ENCODE peak calls at places on chromosomes 4 and X, in nine cellular contexts. One of them, this sample, is unnamed.

GRCh38 chr4:78414116-78414515 is 137.5 kb upstream of the ANXA3 start:
- DNase-seq in MV-4-11: no peak
- DNase-seq in hippocampal formation: no peak
- DNase-seq in fibroblast of the conjunctiva: no peak
- DNase-seq in GDM1: no peak
- DNase-seq in CD8-positive, alpha-beta memory T cell: no peak
- DNase-seq in activated CD8-positive, alpha-beta T cell treated with anti-CD3 and anti-CD28 coated beads, Interleukin-2, amount 10 ng/mL, durations not matched to agents 7 days and 5 days: no peak
- DNase-seq in T1000: no peak
- DNase-seq in uterus: no peak
- DNase-seq in this sample: no peak

GRCh38 chrX:130539721-130540321 is 138.0 kb downstream of the RBMX2 start:
- DNase-seq in T1000: peak
- DNase-seq in fibroblast of the conjunctiva: peak
- DNase-seq in CD8-positive, alpha-beta memory T cell: no peak
- DNase-seq in uterus: peak
- DNase-seq in activated CD8-positive, alpha-beta T cell treated with anti-CD3 and anti-CD28 coated beads, Interleukin-2, amount 10 ng/mL, durations not matched to agents 7 days and 5 days: peak
- DNase-seq in GDM1: peak
- DNase-seq in hippocampal formation: peak
- DNase-seq in MV-4-11: peak
- DNase-seq in this sample: peak

GRCh38 chr4:184250795-184251679 is 33.4 kb upstream of the ENPP6 start:
- DNase-seq in MV-4-11: peak
- DNase-seq in uterus: no peak
- DNase-seq in T1000: no peak
- DNase-seq in hippocampal formation: peak
- DNase-seq in CD8-positive, alpha-beta memory T cell: no peak
- DNase-seq in GDM1: peak
- DNase-seq in activated CD8-positive, alpha-beta T cell treated with anti-CD3 and anti-CD28 coated beads, Interleukin-2, amount 10 ng/mL, durations not matched to agents 7 days and 5 days: peak
- DNase-seq in fibroblast of the conjunctiva: peak
- DNase-seq in this sample: peak

GRCh38 chr4:173257732-173258717 is 76.1 kb downstream of the HMGB2 start:
- DNase-seq in GDM1: peak
- DNase-seq in CD8-positive, alpha-beta memory T cell: peak
- DNase-seq in T1000: peak
- DNase-seq in uterus: peak
- DNase-seq in fibroblast of the conjunctiva: peak
- DNase-seq in activated CD8-positive, alpha-beta T cell treated with anti-CD3 and anti-CD28 coated beads, Interleukin-2, amount 10 ng/mL, durations not matched to agents 7 days and 5 days: peak
- DNase-seq in MV-4-11: peak
- DNase-seq in hippocampal formation: peak
- DNase-seq in this sample: peak

GRCh38 chrX:40144576-40144975 is 46.8 kb upstream of the BCOR start:
- DNase-seq in GDM1: no peak
- DNase-seq in activated CD8-positive, alpha-beta T cell treated with anti-CD3 and anti-CD28 coated beads, Interleukin-2, amount 10 ng/mL, durations not matched to agents 7 days and 5 days: no peak
- DNase-seq in T1000: no peak
- DNase-seq in MV-4-11: no peak
- DNase-seq in CD8-positive, alpha-beta memory T cell: no peak
- DNase-seq in uterus: no peak
- DNase-seq in fibroblast of the conjunctiva: no peak
- DNase-seq in hippocampal formation: no peak
- DNase-seq in this sample: no peak

GRCh38 chrX:109911046-109911445 is 91.9 kb upstream of the TMEM164 start:
- DNase-seq in MV-4-11: no peak
- DNase-seq in activated CD8-positive, alpha-beta T cell treated with anti-CD3 and anti-CD28 coated beads, Interleukin-2, amount 10 ng/mL, durations not matched to agents 7 days and 5 days: no peak
- DNase-seq in uterus: no peak
- DNase-seq in fibroblast of the conjunctiva: no peak
- DNase-seq in CD8-positive, alpha-beta memory T cell: no peak
- DNase-seq in hippocampal formation: no peak
- DNase-seq in T1000: no peak
- DNase-seq in GDM1: no peak
- DNase-seq in this sample: no peak

GRCh38 chr4:10161840-10162239 is 45.2 kb upstream of the WDR1 start:
- DNase-seq in uterus: no peak
- DNase-seq in activated CD8-positive, alpha-beta T cell treated with anti-CD3 and anti-CD28 coated beads, Interleukin-2, amount 10 ng/mL, durations not matched to agents 7 days and 5 days: peak
- DNase-seq in MV-4-11: no peak
- DNase-seq in T1000: no peak
- DNase-seq in fibroblast of the conjunctiva: no peak
- DNase-seq in GDM1: no peak
- DNase-seq in hippocampal formation: no peak
- DNase-seq in CD8-positive, alpha-beta memory T cell: peak
- DNase-seq in this sample: no peak

GRCh38 chr4:87819281-87819919 is 13.4 kb upstream of the MEPE start:
- DNase-seq in CD8-positive, alpha-beta memory T cell: no peak
- DNase-seq in uterus: no peak
- DNase-seq in activated CD8-positive, alpha-beta T cell treated with anti-CD3 and anti-CD28 coated beads, Interleukin-2, amount 10 ng/mL, durations not matched to agents 7 days and 5 days: no peak
- DNase-seq in GDM1: no peak
- DNase-seq in MV-4-11: no peak
- DNase-seq in hippocampal formation: no peak
- DNase-seq in T1000: peak
- DNase-seq in fibroblast of the conjunctiva: peak
- DNase-seq in this sample: no peak

GRCh38 chr4:7103599-7104365 is 35.9 kb upstream of the GRPEL1 start:
- DNase-seq in CD8-positive, alpha-beta memory T cell: no peak
- DNase-seq in GDM1: no peak
- DNase-seq in activated CD8-positive, alpha-beta T cell treated with anti-CD3 and anti-CD28 coated beads, Interleukin-2, amount 10 ng/mL, durations not matched to agents 7 days and 5 days: no peak
- DNase-seq in MV-4-11: peak
- DNase-seq in uterus: peak
- DNase-seq in fibroblast of the conjunctiva: no peak
- DNase-seq in hippocampal formation: no peak
- DNase-seq in T1000: no peak
- DNase-seq in this sample: no peak

GRCh38 chrX:48540480-48540879 is 966 bp downstream of the TBC1D25 start:
- DNase-seq in uterus: no peak
- DNase-seq in MV-4-11: no peak
- DNase-seq in GDM1: no peak
- DNase-seq in activated CD8-positive, alpha-beta T cell treated with anti-CD3 and anti-CD28 coated beads, Interleukin-2, amount 10 ng/mL, durations not matched to agents 7 days and 5 days: no peak
- DNase-seq in T1000: no peak
- DNase-seq in hippocampal formation: no peak
- DNase-seq in fibroblast of the conjunctiva: no peak
- DNase-seq in CD8-positive, alpha-beta memory T cell: peak
- DNase-seq in this sample: no peak

GRCh38 chr4:25172964-25173917 is 13.0 kb upstream of the SEPSECS start:
- DNase-seq in activated CD8-positive, alpha-beta T cell treated with anti-CD3 and anti-CD28 coated beads, Interleukin-2, amount 10 ng/mL, durations not matched to agents 7 days and 5 days: no peak
- DNase-seq in GDM1: peak
- DNase-seq in fibroblast of the conjunctiva: peak
- DNase-seq in hippocampal formation: peak
- DNase-seq in CD8-positive, alpha-beta memory T cell: no peak
- DNase-seq in MV-4-11: peak
- DNase-seq in T1000: peak
- DNase-seq in uterus: peak
- DNase-seq in this sample: no peak

GRCh38 chr4:145697332-145697731 is 17.4 kb downstream of the C4orf51 start:
- DNase-seq in CD8-positive, alpha-beta memory T cell: no peak
- DNase-seq in uterus: no peak
- DNase-seq in hippocampal formation: no peak
- DNase-seq in T1000: no peak
- DNase-seq in activated CD8-positive, alpha-beta T cell treated with anti-CD3 and anti-CD28 coated beads, Interleukin-2, amount 10 ng/mL, durations not matched to agents 7 days and 5 days: no peak
- DNase-seq in GDM1: no peak
- DNase-seq in fibroblast of the conjunctiva: no peak
- DNase-seq in MV-4-11: no peak
- DNase-seq in this sample: no peak

GRCh38 chrX:85980286-85980685 is 67.1 kb downstream of the CHM start:
- DNase-seq in hippocampal formation: no peak
- DNase-seq in GDM1: no peak
- DNase-seq in MV-4-11: no peak
- DNase-seq in fibroblast of the conjunctiva: no peak
- DNase-seq in T1000: no peak
- DNase-seq in activated CD8-positive, alpha-beta T cell treated with anti-CD3 and anti-CD28 coated beads, Interleukin-2, amount 10 ng/mL, durations not matched to agents 7 days and 5 days: no peak
- DNase-seq in CD8-positive, alpha-beta memory T cell: no peak
- DNase-seq in uterus: no peak
- DNase-seq in this sample: no peak

GRCh38 chr4:18192901-18193300 is 171.3 kb upstream of the LCORL start:
- DNase-seq in hippocampal formation: no peak
- DNase-seq in uterus: no peak
- DNase-seq in T1000: no peak
- DNase-seq in MV-4-11: no peak
- DNase-seq in CD8-positive, alpha-beta memory T cell: no peak
- DNase-seq in fibroblast of the conjunctiva: no peak
- DNase-seq in activated CD8-positive, alpha-beta T cell treated with anti-CD3 and anti-CD28 coated beads, Interleukin-2, amount 10 ng/mL, durations not matched to agents 7 days and 5 days: no peak
- DNase-seq in GDM1: no peak
- DNase-seq in this sample: no peak

GRCh38 chr4:83771113-83771705 is 235.3 kb downstream of the GPAT3 start:
- DNase-seq in fibroblast of the conjunctiva: peak
- DNase-seq in MV-4-11: peak
- DNase-seq in activated CD8-positive, alpha-beta T cell treated with anti-CD3 and anti-CD28 coated beads, Interleukin-2, amount 10 ng/mL, durations not matched to agents 7 days and 5 days: no peak
- DNase-seq in GDM1: no peak
- DNase-seq in uterus: no peak
- DNase-seq in hippocampal formation: peak
- DNase-seq in CD8-positive, alpha-beta memory T cell: no peak
- DNase-seq in T1000: no peak
- DNase-seq in this sample: peak

GRCh38 chr4:185382754-185383153 is 13.0 kb downstream of the LRP2BP start:
- DNase-seq in MV-4-11: no peak
- DNase-seq in activated CD8-positive, alpha-beta T cell treated with anti-CD3 and anti-CD28 coated beads, Interleukin-2, amount 10 ng/mL, durations not matched to agents 7 days and 5 days: no peak
- DNase-seq in T1000: no peak
- DNase-seq in GDM1: no peak
- DNase-seq in CD8-positive, alpha-beta memory T cell: no peak
- DNase-seq in hippocampal formation: no peak
- DNase-seq in uterus: no peak
- DNase-seq in fibroblast of the conjunctiva: no peak
- DNase-seq in this sample: no peak

GRCh38 chr4:16079046-16079445 is 4.8 kb downstream of the PROM1 start:
- DNase-seq in activated CD8-positive, alpha-beta T cell treated with anti-CD3 and anti-CD28 coated beads, Interleukin-2, amount 10 ng/mL, durations not matched to agents 7 days and 5 days: no peak
- DNase-seq in GDM1: no peak
- DNase-seq in T1000: no peak
- DNase-seq in uterus: no peak
- DNase-seq in CD8-positive, alpha-beta memory T cell: no peak
- DNase-seq in fibroblast of the conjunctiva: no peak
- DNase-seq in MV-4-11: peak
- DNase-seq in hippocampal formation: no peak
- DNase-seq in this sample: no peak

GRCh38 chrX:65035451-65035779 is 59.2 kb upstream of the ZC4H2 start:
- DNase-seq in T1000: no peak
- DNase-seq in MV-4-11: no peak
- DNase-seq in CD8-positive, alpha-beta memory T cell: no peak
- DNase-seq in fibroblast of the conjunctiva: no peak
- DNase-seq in GDM1: no peak
- DNase-seq in hippocampal formation: peak
- DNase-seq in activated CD8-positive, alpha-beta T cell treated with anti-CD3 and anti-CD28 coated beads, Interleukin-2, amount 10 ng/mL, durations not matched to agents 7 days and 5 days: no peak
- DNase-seq in uterus: no peak
- DNase-seq in this sample: peak

GRCh38 chr4:140098481-140099132 is 55.4 kb downstream of the MAML3 start:
- DNase-seq in uterus: no peak
- DNase-seq in CD8-positive, alpha-beta memory T cell: no peak
- DNase-seq in fibroblast of the conjunctiva: no peak
- DNase-seq in GDM1: no peak
- DNase-seq in MV-4-11: no peak
- DNase-seq in T1000: no peak
- DNase-seq in activated CD8-positive, alpha-beta T cell treated with anti-CD3 and anti-CD28 coated beads, Interleukin-2, amount 10 ng/mL, durations not matched to agents 7 days and 5 days: no peak
- DNase-seq in hippocampal formation: peak
- DNase-seq in this sample: no peak

GRCh38 chr4:138007572-138007971 is 234.6 kb downstream of the SLC7A11 start:
- DNase-seq in fibroblast of the conjunctiva: no peak
- DNase-seq in MV-4-11: no peak
- DNase-seq in CD8-positive, alpha-beta memory T cell: no peak
- DNase-seq in activated CD8-positive, alpha-beta T cell treated with anti-CD3 and anti-CD28 coated beads, Interleukin-2, amount 10 ng/mL, durations not matched to agents 7 days and 5 days: no peak
- DNase-seq in uterus: no peak
- DNase-seq in T1000: no peak
- DNase-seq in hippocampal formation: no peak
- DNase-seq in GDM1: no peak
- DNase-seq in this sample: no peak

GRCh38 chr4:153204247-153205027 is at the start of gene TRIM2:
- DNase-seq in GDM1: no peak
- DNase-seq in uterus: peak
- DNase-seq in MV-4-11: no peak
- DNase-seq in activated CD8-positive, alpha-beta T cell treated with anti-CD3 and anti-CD28 coated beads, Interleukin-2, amount 10 ng/mL, durations not matched to agents 7 days and 5 days: no peak
- DNase-seq in fibroblast of the conjunctiva: peak
- DNase-seq in T1000: peak
- DNase-seq in CD8-positive, alpha-beta memory T cell: no peak
- DNase-seq in hippocampal formation: peak
- DNase-seq in this sample: peak

GRCh38 chr4:4849106-4849505 is 10.4 kb upstream of the MSX1 start:
- DNase-seq in CD8-positive, alpha-beta memory T cell: no peak
- DNase-seq in MV-4-11: no peak
- DNase-seq in T1000: no peak
- DNase-seq in hippocampal formation: no peak
- DNase-seq in activated CD8-positive, alpha-beta T cell treated with anti-CD3 and anti-CD28 coated beads, Interleukin-2, amount 10 ng/mL, durations not matched to agents 7 days and 5 days: no peak
- DNase-seq in GDM1: no peak
- DNase-seq in uterus: no peak
- DNase-seq in fibroblast of the conjunctiva: no peak
- DNase-seq in this sample: no peak

GRCh38 chr4:78613522-78614311 is 62.1 kb downstream of the ANXA3 start:
- DNase-seq in fibroblast of the conjunctiva: no peak
- DNase-seq in hippocampal formation: no peak
- DNase-seq in uterus: no peak
- DNase-seq in GDM1: no peak
- DNase-seq in CD8-positive, alpha-beta memory T cell: no peak
- DNase-seq in MV-4-11: no peak
- DNase-seq in T1000: no peak
- DNase-seq in activated CD8-positive, alpha-beta T cell treated with anti-CD3 and anti-CD28 coated beads, Interleukin-2, amount 10 ng/mL, durations not matched to agents 7 days and 5 days: no peak
- DNase-seq in this sample: peak